ENCODE peak calls at places on chromosomes 5 and 9, in four cellular contexts. I is ovary, Z is heart right ventricle, D is psoas muscle. L is an unnamed sample.

GRCh38 chr5:57895766-57896165 is 413.2 kb upstream of the ACTBL2 start:
- DNase-seq in Z (no peak), D (no peak), I (no peak), L (no peak)

GRCh38 chr5:58399951-58400350 is 59.9 kb downstream of the PLK2 start:
- DNase-seq in Z (no peak), D (no peak), I (no peak), L (no peak)

GRCh38 chr5:143772621-143773020 is 39.3 kb upstream of the HMHB1 start:
- DNase-seq in D (no peak), I (no peak), Z (no peak), L (no peak)

GRCh38 chr5:177603631-177604030 is 3.7 kb downstream of the B4GALT7 start:
- DNase-seq in Z (no peak), D (no peak), I (no peak), L (no peak)

GRCh38 chr5:171989946-171990712 is 16.3 kb downstream of the FBXW11 start:
- DNase-seq in I (no peak), D (no peak), Z (no peak), L (no peak)

GRCh38 chr5:76794871-76795270 is 24.0 kb upstream of the F2RL1 start:
- DNase-seq in I (no peak), D (no peak), Z (no peak), L (no peak)

GRCh38 chr5:133075572-133076536 is 24.0 kb downstream of the HSPA4 start:
- DNase-seq in I (no peak), D (no peak), Z (no peak), L (no peak)

GRCh38 chr9:85114799-85115198 is 445.3 kb downstream of the NTRK2 start:
- DNase-seq in I (no peak), D (no peak), Z (no peak), L (no peak)

GRCh38 chr5:169219351-169219750 is 81.6 kb downstream of the SLIT3 start:
- DNase-seq in D (no peak), Z (no peak), I (no peak), L (no peak)

GRCh38 chr5:169218176-169218575 is 82.8 kb downstream of the SLIT3 start:
- DNase-seq in Z (no peak), I (no peak), D (no peak), L (no peak)

GRCh38 chr5:169216864-169217263 is 84.1 kb downstream of the SLIT3 start:
- DNase-seq in Z (no peak), D (no peak), I (no peak), L (no peak)

GRCh38 chr5:169218862-169219261 is 82.1 kb downstream of the SLIT3 start:
- DNase-seq in D (no peak), Z (no peak), I (no peak), L (no peak)

DNA sequence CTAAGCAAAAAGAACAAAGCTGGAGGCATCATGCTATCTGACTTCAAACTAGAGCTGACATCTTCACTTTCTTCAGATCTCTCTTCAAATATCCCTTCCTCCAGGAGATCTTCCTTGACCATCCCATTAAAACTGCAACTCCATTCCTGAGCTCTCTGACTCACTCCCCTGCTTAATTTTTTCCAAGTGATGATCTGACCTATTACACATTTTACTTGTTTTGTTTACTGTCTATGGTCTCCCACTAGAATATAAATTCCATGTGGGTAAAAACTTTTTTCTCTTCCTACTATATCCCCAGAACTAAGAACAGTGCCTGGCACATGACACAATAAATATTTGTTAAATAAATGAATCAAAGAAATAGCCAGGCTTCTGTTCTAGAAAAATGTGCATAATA is 87.5 kb downstream of the SLIT3 start:
- DNase-seq in D (no peak), Z (no peak), I (no peak), L (no peak)
- H3K4me3 ChIP-seq in D (no peak overlapping the region), Z (no peak overlapping the region), I (no peak overlapping the region), L (no peak overlapping the region)

GRCh38 chr9:136108648-136109266 is 9.9 kb downstream of the TMEM250 start:
- DNase-seq in I (no peak), Z (no peak), D (no peak), L (no peak)

GRCh38 chr9:136109351-136110081 is 9.2 kb downstream of the TMEM250 start:
- DNase-seq in Z (peak; percentile 94), I (peak; percentile 92), D (peak; percentile 96), L (peak; percentile 98)

GRCh38 chr9:136107953-136108647 is 10.6 kb downstream of the TMEM250 start:
- DNase-seq in D (no peak), Z (no peak), I (no peak), L (no peak)

GRCh38 chr9:136105398-136106135 is 10.5 kb upstream of the NACC2 start:
- DNase-seq in Z (peak; percentile 82), I (no peak), D (peak; percentile 76), L (no peak)

DNA sequence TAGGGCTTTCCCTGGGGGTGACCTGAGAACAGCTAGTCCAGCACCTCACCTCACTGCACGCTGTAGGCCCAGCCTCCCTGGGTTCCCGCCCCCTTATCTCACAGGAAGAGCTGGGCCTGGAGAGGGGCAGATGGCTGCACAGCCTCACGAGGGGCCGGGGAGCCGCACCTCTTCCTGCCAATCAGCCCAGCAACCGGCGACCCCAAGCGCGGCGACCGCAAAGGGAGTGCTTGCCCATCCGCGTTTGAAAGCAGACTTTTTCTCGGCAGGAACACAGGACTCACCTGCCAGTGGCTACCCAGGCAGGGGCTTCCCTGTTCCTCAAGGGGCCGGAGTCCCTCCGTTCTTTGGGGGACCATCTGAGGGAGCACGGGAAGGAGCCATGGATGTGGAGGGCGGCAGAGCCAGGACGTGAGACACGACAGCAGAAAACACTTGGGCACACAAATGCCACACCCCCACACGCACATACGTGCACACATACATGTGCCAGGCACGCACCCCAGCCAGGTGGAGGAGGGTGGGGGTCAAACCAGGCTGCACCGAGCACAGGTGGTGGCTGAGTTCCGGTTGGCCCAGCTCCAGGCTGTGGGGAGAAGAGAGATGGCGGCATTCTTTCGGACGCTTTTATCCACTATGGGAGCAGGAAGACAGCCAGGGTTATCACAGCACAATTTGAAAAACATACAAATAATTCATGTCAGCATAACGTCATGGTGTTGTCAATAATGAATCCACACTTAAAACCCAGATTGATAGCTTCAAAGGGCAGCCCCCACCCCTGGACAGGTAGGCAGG is 11.3 kb downstream of the TMEM250 start:
- DNase-seq in D (no peak), Z (no peak), I (no peak), L (no peak)
- H3K4me1 ChIP-seq in D (peaks cover 52% of the 10 kb centered on the region), Z (peaks cover 55% of the 10 kb centered on the region), I (peaks cover 17% of the 10 kb centered on the region), L (peaks cover 5% of the 10 kb centered on the region)

GRCh38 chr9:122277285-122277897 is 12.7 kb downstream of the MRRF start:
- DNase-seq in Z (no peak), I (no peak), D (no peak), L (no peak)

GRCh38 chr9:122287214-122287613 is 22.5 kb downstream of the MRRF start:
- DNase-seq in D (no peak), Z (no peak), I (no peak), L (no peak)

GRCh38 chr9:122286764-122287163 is 22.1 kb downstream of the MRRF start:
- DNase-seq in I (no peak), Z (no peak), D (no peak), L (no peak)

DNA sequence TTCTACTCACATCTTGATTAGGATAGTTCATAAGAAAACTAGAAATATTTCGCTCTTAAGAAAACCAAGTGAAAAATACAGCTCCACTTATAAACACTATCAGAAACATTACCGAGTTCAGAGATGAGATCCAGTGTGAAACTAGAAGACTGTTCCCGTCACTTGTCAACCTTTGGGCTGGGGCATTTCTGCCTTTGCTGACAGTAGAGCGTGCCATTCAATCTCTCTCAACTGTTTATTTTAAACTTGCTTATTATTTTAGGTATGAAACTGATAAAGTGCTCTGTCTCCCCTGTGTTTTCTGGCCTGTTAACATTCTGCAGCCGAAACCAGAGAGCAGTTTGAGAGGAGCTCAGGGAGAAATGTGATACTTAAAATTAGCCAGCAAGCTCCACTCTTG is 16.7 kb downstream of the MRRF start:
- DNase-seq in Z (no peak), D (no peak), I (no peak), L (no peak)
- H3K36me3 ChIP-seq in Z (peaks cover 39% of the 10 kb centered on the region), D (peaks cover 45% of the 10 kb centered on the region), I (no peaks in the 10 kb centered on the region), L (no peaks in the 10 kb centered on the region)

GRCh38 chr9:121074370-121075250 is at the start of gene CNTRL:
- DNase-seq in Z (peak; percentile 87), I (peak; percentile 91), D (peak; percentile 91), L (peak; percentile 91)

GRCh38 chr9:121067655-121068054 is 7.1 kb upstream of the CNTRL start:
- DNase-seq in D (no peak), I (no peak), Z (no peak), L (no peak)

GRCh38 chr9:121073038-121073437 is 1.7 kb upstream of the CNTRL start:
- DNase-seq in Z (peak; percentile 14), I (peak; percentile 70), D (peak; percentile 27), L (no peak)

GRCh38 chr9:121075251-121076036 is 689 bp downstream of the CNTRL start:
- DNase-seq in I (no peak), Z (no peak), D (no peak), L (no peak)

GRCh38 chr9:121071356-121071755 is 3.4 kb upstream of the CNTRL start:
- DNase-seq in D (no peak), Z (no peak), I (no peak), L (no peak)
- H3K4me3 ChIP-seq in D (peak overlapping the region; percentile 50), Z (peak overlapping the region; percentile 43), I (peak overlapping the region; percentile 25), L (no peak overlapping the region)

DNA sequence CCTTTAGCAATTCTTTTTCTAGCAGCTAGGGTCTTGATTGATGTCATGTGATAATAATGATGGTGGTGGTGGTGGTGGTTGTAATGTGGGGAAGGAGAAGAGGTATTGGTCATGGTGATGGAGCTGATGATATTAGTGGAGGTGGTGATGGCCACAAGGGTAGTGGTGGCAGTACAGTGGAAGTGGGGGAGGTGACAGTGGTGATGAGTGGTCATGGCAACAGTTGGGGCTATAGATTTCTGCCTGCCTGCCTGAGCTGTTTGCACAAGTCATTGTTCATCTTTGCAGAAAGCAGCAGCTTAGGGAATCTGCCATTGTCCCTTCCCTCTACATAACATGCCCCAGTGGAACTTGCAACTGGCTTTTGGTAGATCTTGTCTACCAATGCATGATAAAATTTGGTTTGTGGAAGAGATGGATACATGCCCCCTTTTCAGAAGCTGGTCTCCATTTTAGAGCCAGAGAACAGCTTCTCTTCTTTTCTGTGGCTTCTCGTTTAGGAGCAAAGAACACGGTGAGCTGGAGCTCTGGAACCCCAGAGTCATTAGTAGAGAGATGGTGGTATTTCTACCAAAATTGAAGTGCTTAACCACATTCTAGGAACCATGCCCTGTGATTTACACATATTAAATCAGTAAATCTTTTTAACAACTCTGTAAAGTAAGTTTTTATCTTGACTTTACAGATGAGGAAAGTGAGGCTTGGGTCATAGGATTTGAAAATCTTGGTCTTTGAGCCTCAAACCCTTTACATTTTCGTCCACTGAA is 100.3 kb downstream of the AOPEP start:
- DNase-seq in Z (no peak), D (no peak), I (no peak), L (no peak)
- H3K4me1 ChIP-seq in Z (peaks cover 36% of the 10 kb centered on the region), D (peaks cover 43% of the 10 kb centered on the region), I (peaks cover 25% of the 10 kb centered on the region), L (no peaks in the 10 kb centered on the region)